ENCODE peak calls at places on chromosomes 1 and 21, in seven cellular contexts. N, A, J, U, I, X and H are unnamed samples.

GRCh38 chr1:244237445-244237844 is 186.4 kb downstream of the ZBTB18 start:
- DNase-seq in N (no peak), A (no peak), J (no peak), U (no peak), I (no peak), X (no peak), H (no peak)

GRCh38 chr1:18681423-18681835 is 50.8 kb downstream of the PAX7 start:
- DNase-seq in N (no peak), A (peak), J (peak), U (peak), I (no peak), X (peak), H (no peak)

GRCh38 chr21:36713746-36714145 is 14.8 kb downstream of the SIM2 start:
- DNase-seq in N (no peak), A (no peak), J (no peak), U (no peak), I (no peak), X (no peak), H (no peak)

GRCh38 chr1:225840223-225840610 is 30.3 kb downstream of the EPHX1 start:
- DNase-seq in N (no peak), A (no peak), J (no peak), U (no peak), I (no peak), X (no peak), H (no peak)

GRCh38 chr1:66217021-66217420 is 316.9 kb upstream of the SGIP1 start:
- DNase-seq in N (no peak), A (peak), J (no peak), U (no peak), I (peak), X (no peak), H (no peak)

GRCh38 chr1:167273027-167273800 is 52.5 kb downstream of the POU2F1 start:
- DNase-seq in N (no peak), A (no peak), J (peak), U (no peak), I (peak), X (peak), H (no peak)

GRCh38 chr1:4960336-4960735 is 305.9 kb downstream of the AJAP1 start:
- DNase-seq in N (no peak), A (no peak), J (no peak), U (no peak), I (no peak), X (no peak), H (no peak)

GRCh38 chr1:246301553-246302250 is 205.4 kb downstream of the SMYD3 start:
- DNase-seq in N (no peak), A (no peak), J (no peak), U (no peak), I (no peak), X (no peak), H (no peak)

GRCh38 chr1:62131093-62131725 is 63.4 kb upstream of the L1TD1 start:
- DNase-seq in N (no peak), A (peak), J (peak), U (no peak), I (peak), X (peak), H (peak)

GRCh38 chr1:25442178-25442577 is 11.5 kb downstream of the MACO1 start:
- DNase-seq in N (no peak), A (no peak), J (no peak), U (peak), I (no peak), X (no peak), H (no peak)

GRCh38 chr1:41658444-41659158 is 174.1 kb upstream of the EDN2 start:
- DNase-seq in N (peak), A (no peak), J (peak), U (no peak), I (no peak), X (peak), H (no peak)

GRCh38 chr1:87044840-87045239 is 130.4 kb downstream of the HS2ST1 start:
- DNase-seq in N (no peak), A (no peak), J (no peak), U (no peak), I (no peak), X (no peak), H (no peak)

GRCh38 chr1:34140011-34140676 is 24.9 kb downstream of the CSMD2 start:
- DNase-seq in N (no peak), A (no peak), J (no peak), U (no peak), I (no peak), X (no peak), H (no peak)

GRCh38 chr1:162728597-162728996 is 61.9 kb upstream of the HSD17B7 start:
- DNase-seq in N (no peak), A (no peak), J (no peak), U (no peak), I (no peak), X (no peak), H (no peak)

GRCh38 chr1:203136409-203137042 is 9.0 kb downstream of the ADORA1 start:
- DNase-seq in N (peak), A (peak), J (no peak), U (no peak), I (no peak), X (no peak), H (no peak)

GRCh38 chr1:207993477-207994445 is 82.8 kb upstream of the CD34 start:
- DNase-seq in N (no peak), A (no peak), J (peak), U (no peak), I (peak), X (no peak), H (no peak)
- H3K27ac ChIP-seq in N (no peak), A (no peak), J (no peak), U (no peak), I (no peak), X (no peak), H (no peak)

GRCh38 chr21:33207471-33208149 is 22.1 kb upstream of the IFNAR2 start:
- DNase-seq in N (no peak), A (no peak), J (no peak), U (no peak), I (no peak), X (no peak), H (no peak)

GRCh38 chr21:33206771-33207290 is 22.9 kb upstream of the IFNAR2 start:
- DNase-seq in N (no peak), A (no peak), J (no peak), U (no peak), I (no peak), X (peak), H (no peak)

GRCh38 chr21:33203371-33203724 is 26.4 kb upstream of the IFNAR2 start:
- DNase-seq in N (no peak), A (no peak), J (no peak), U (no peak), I (no peak), X (no peak), H (no peak)

GRCh38 chr21:33202464-33203363 is 27.0 kb upstream of the IFNAR2 start:
- DNase-seq in N (no peak), A (no peak), J (no peak), U (no peak), I (no peak), X (no peak), H (no peak)

DNA sequence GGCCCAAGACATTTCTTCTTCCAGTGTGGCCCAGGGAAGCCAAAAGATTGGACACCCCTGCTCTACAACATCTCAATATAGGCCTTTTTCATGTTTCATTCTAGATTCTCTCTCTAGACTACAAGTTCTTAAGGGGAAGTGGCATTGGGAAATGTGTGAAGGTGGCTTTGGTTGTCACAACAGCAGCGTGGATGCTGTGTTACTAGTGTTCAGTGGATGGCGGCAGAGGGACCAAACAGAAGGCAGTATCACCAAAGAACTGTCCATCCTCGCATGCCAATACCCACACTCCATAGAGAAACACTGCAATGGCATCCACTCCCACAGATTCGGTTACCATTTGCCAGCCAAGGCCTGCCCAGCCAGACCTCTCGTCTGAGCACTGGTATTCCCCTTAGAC is 24.3 kb upstream of the IFNAR2 start:
- DNase-seq in N (no peak), A (no peak), J (no peak), U (no peak), I (no peak), X (peak), H (no peak)
- TF ChIP-seq CTCF in N (no peak), A (no peak), J (no peak), U (no peak), I (no peak), X (no peak), H (no peak)

GRCh38 chr1:38403667-38404066 is 357.1 kb upstream of the POU3F1 start:
- DNase-seq in N (no peak), A (no peak), J (no peak), U (no peak), I (no peak), X (no peak), H (no peak)
- H3K4me3 ChIP-seq in N (no peak), A (no peak), J (no peak), U (no peak), I (no peak), X (no peak), H (no peak)

GRCh38 chr1:182062223-182062622 is 711 bp upstream of the ZNF648 start:
- DNase-seq in N (no peak), A (no peak), J (no peak), U (no peak), I (no peak), X (no peak), H (no peak)

GRCh38 chr1:182060877-182061276 is 635 bp downstream of the ZNF648 start:
- DNase-seq in N (no peak), A (no peak), J (no peak), U (no peak), I (no peak), X (no peak), H (no peak)

GRCh38 chr1:182061597-182061996 is at the start of gene ZNF648:
- DNase-seq in N (no peak), A (no peak), J (no peak), U (no peak), I (no peak), X (no peak), H (no peak)

GRCh38 chr1:182056596-182057366 is 4.7 kb downstream of the ZNF648 start:
- DNase-seq in N (no peak), A (no peak), J (no peak), U (no peak), I (no peak), X (no peak), H (no peak)

DNA sequence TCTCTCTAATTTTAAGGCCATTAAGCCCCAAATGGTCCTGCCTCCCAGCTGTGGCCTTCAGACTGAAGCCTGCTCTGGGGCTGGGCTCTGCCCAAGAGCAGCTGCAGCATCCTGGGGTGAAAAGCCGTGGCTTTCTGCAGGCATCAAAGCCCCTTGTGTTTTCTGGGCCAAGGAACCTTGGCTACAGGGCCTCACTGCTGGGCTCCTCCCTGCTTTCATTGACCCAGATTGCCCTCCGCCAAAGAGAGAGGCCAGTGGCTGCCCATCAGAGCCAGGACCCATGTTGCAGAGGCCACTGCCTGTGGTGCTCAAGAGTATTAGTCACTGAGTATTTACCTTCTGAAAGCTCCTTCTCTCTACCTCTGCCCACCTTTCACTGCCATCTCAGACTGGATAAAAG is 1.6 kb downstream of the ZNF648 start:
- DNase-seq in N (no peak), A (no peak), J (no peak), U (no peak), I (no peak), X (no peak), H (peak)
- H3K27ac ChIP-seq in N (no peak), A (no peak), J (no peak), U (no peak), I (no peak), X (no peak), H (no peak)

DNA sequence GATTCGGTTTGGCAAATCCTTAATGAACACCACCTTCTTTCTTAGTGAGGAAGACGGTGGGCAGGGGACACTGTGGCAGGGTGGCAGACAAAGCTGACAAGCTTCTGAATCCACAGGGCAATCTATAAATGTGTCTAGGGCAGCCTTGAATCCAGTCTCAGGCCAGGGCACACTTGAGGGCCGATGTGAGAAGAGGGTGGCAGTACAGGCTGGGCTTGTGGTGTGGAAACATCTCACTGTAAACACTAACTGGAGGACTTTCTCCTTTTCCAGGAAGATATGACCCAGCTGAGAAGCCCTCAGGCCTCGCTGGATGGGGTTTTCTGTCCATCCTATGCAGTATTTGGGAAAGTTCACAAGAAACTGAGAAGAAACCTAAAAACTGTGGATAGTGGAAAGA is 46.5 kb downstream of the PKP1 start:
- DNase-seq in N (peak), A (no peak), J (no peak), U (no peak), I (peak), X (no peak), H (no peak)
- TF ChIP-seq CTCF in N (no peak), A (no peak), J (no peak), U (no peak), I (no peak), X (no peak), H (no peak)

DNA sequence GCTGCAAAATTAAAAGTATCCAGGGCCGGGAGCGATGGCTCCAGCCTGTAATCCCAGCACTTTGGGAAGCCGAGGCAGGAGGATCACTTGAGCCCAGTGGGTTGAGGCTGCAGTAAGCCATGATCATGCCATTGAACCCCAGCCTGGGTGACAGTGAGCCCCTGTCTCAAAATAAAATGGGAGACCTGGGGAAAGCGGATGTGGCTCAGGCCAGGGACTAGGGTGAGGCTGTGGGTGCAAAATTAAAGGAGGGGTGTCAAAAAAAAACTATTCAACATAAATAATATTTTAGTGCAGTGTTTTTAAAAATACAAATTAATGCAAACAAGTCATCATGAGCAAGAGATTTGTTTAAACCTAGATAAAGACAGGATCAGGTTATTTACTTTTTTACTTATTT is 100.1 kb upstream of the SLC45A1 start:
- DNase-seq in N (no peak), A (no peak), J (no peak), U (no peak), I (no peak), X (no peak), H (no peak)
- H3K4me3 ChIP-seq in N (peak), A (no peak), J (no peak), U (no peak), I (no peak), X (no peak), H (peak)